ENCODE peak calls at places on chromosomes 13 and 19, in six cellular contexts. One of them, this sample, is unnamed.

GRCh38 chr19:18856385-18857126 is 24.8 kb downstream of the UPF1 start:
- DNase-seq in T-helper 9 cell: no peak
- DNase-seq in NCI-H510A treated with DMSO at 0.1 percent for 48 hours: no peak
- DNase-seq in amniotic stem cell: no peak
- DNase-seq in AG09319: no peak
- DNase-seq in iPS-NIHi11: peak
- DNase-seq in this sample: peak

GRCh38 chr13:41492432-41493267 is 35.3 kb downstream of the RGCC start:
- DNase-seq in T-helper 9 cell: no peak
- DNase-seq in NCI-H510A treated with DMSO at 0.1 percent for 48 hours: no peak
- DNase-seq in amniotic stem cell: no peak
- DNase-seq in AG09319: no peak
- DNase-seq in iPS-NIHi11: no peak
- DNase-seq in this sample: no peak

GRCh38 chr13:41587490-41587889 is 130.1 kb downstream of the RGCC start:
- DNase-seq in T-helper 9 cell: no peak
- DNase-seq in NCI-H510A treated with DMSO at 0.1 percent for 48 hours: no peak
- DNase-seq in amniotic stem cell: no peak
- DNase-seq in AG09319: no peak
- DNase-seq in iPS-NIHi11: no peak
- DNase-seq in this sample: no peak

GRCh38 chr13:79709526-79709925 is 228.6 kb downstream of the NDFIP2 start:
- DNase-seq in T-helper 9 cell: no peak
- DNase-seq in NCI-H510A treated with DMSO at 0.1 percent for 48 hours: no peak
- DNase-seq in amniotic stem cell: no peak
- DNase-seq in AG09319: peak
- DNase-seq in iPS-NIHi11: no peak
- DNase-seq in this sample: no peak

GRCh38 chr13:36131215-36131930 is at the start of gene DCLK1:
- DNase-seq in T-helper 9 cell: no peak
- DNase-seq in NCI-H510A treated with DMSO at 0.1 percent for 48 hours: peak
- DNase-seq in amniotic stem cell: no peak
- DNase-seq in AG09319: peak
- DNase-seq in iPS-NIHi11: peak
- DNase-seq in this sample: no peak

GRCh38 chr19:53246498-53246897 is 8.2 kb downstream of the ZNF677 start:
- DNase-seq in T-helper 9 cell: no peak
- DNase-seq in NCI-H510A treated with DMSO at 0.1 percent for 48 hours: no peak
- DNase-seq in amniotic stem cell: no peak
- DNase-seq in AG09319: no peak
- DNase-seq in iPS-NIHi11: no peak
- DNase-seq in this sample: no peak

GRCh38 chr19:57434386-57435061 is 601 bp upstream of the ZNF749 start:
- DNase-seq in T-helper 9 cell: no peak
- DNase-seq in NCI-H510A treated with DMSO at 0.1 percent for 48 hours: peak
- DNase-seq in amniotic stem cell: no peak
- DNase-seq in AG09319: no peak
- DNase-seq in iPS-NIHi11: peak
- DNase-seq in this sample: no peak

GRCh38 chr13:76048675-76049396 is 412.7 kb downstream of the LMO7 start:
- DNase-seq in T-helper 9 cell: no peak
- DNase-seq in NCI-H510A treated with DMSO at 0.1 percent for 48 hours: no peak
- DNase-seq in amniotic stem cell: no peak
- DNase-seq in AG09319: no peak
- DNase-seq in iPS-NIHi11: no peak
- DNase-seq in this sample: no peak

GRCh38 chr13:78875792-78876580 is 217.0 kb upstream of the OBI1 start:
- DNase-seq in T-helper 9 cell: no peak
- DNase-seq in NCI-H510A treated with DMSO at 0.1 percent for 48 hours: no peak
- DNase-seq in amniotic stem cell: no peak
- DNase-seq in AG09319: no peak
- DNase-seq in iPS-NIHi11: peak
- DNase-seq in this sample: no peak

GRCh38 chr19:35555301-35556005 is 8.0 kb downstream of the ATP4A start:
- DNase-seq in T-helper 9 cell: no peak
- DNase-seq in NCI-H510A treated with DMSO at 0.1 percent for 48 hours: no peak
- DNase-seq in amniotic stem cell: no peak
- DNase-seq in AG09319: no peak
- DNase-seq in iPS-NIHi11: peak
- DNase-seq in this sample: no peak

This sample was measured in substantia nigra.